ENCODE peak calls at places on chromosome 2, in eight cellular contexts. U is K562, W is Panc1, Z is upper lobe of left lung, L is HepG2, K is GM23338, E is GM12878, D is HCT116. S is an unnamed sample.

GRCh38 chr2:70161069-70161534 is 29.7 kb downstream of the C2orf42 start:
- ATAC-seq in U (no peak), D (no peak), L (no peak), W (no peak), K (peak; percentile 72), E (peak; percentile 95), Z (no peak), S (no peak)

GRCh38 chr2:38130877-38131276 is 54.9 kb upstream of the CYP1B1 start:
- ATAC-seq in U (no peak), K (no peak), D (no peak), E (no peak), L (no peak), Z (no peak), W (no peak), S (no peak)

GRCh38 chr2:111126581-111126980 is 5.9 kb downstream of the BCL2L11 start:
- ATAC-seq in D (no peak), Z (no peak), L (no peak), U (no peak), W (no peak), E (no peak), K (no peak), S (no peak)

GRCh38 chr2:104977958-104978357 is 59.9 kb upstream of the MRPS9 start:
- ATAC-seq in U (no peak), Z (no peak), D (no peak), L (no peak), K (no peak), W (no peak), E (no peak), S (no peak)

GRCh38 chr2:133439281-133439920 is 128.9 kb downstream of the NCKAP5 start:
- ATAC-seq in E (no peak), U (no peak), D (no peak), W (no peak), Z (no peak), L (no peak), K (no peak), S (no peak)

GRCh38 chr2:127608061-127609011 is 37.6 kb upstream of the GPR17 start:
- ATAC-seq in E (no peak), D (no peak), W (peak; percentile 28), Z (no peak), L (peak; percentile 20), K (no peak), U (peak; percentile 31), S (no peak)

GRCh38 chr2:43251171-43251731 is 24.8 kb upstream of the ZFP36L2 start:
- ATAC-seq in E (no peak), W (no peak), L (peak; percentile 55), Z (no peak), K (no peak), D (no peak), U (peak; percentile 60), S (peak; percentile 83)

GRCh38 chr2:7588295-7588694 is 671.1 kb downstream of the RNF144A start:
- ATAC-seq in Z (no peak), K (no peak), U (no peak), D (no peak), L (no peak), W (no peak), E (no peak), S (no peak)

GRCh38 chr2:19409001-19409400 is 50.6 kb upstream of the OSR1 start:
- ATAC-seq in L (no peak), Z (no peak), U (no peak), K (no peak), D (no peak), E (no peak), W (no peak), S (no peak)

GRCh38 chr2:227219312-227220105 is 55.1 kb downstream of the COL4A3 start:
- ATAC-seq in L (no peak), D (no peak), W (no peak), U (no peak), Z (no peak), K (no peak), E (no peak), S (no peak)

GRCh38 chr2:79935771-79936657 is 368.5 kb downstream of the LRRTM1 start:
- ATAC-seq in L (peak; percentile 98), E (peak; percentile 94), Z (peak; percentile 82), W (peak; percentile 86), U (peak; percentile 93), K (peak; percentile 99), D (peak; percentile 46), S (no peak)

GRCh38 chr2:117621330-117621729 is 193.2 kb upstream of the DDX18 start:
- ATAC-seq in L (no peak), D (no peak), Z (no peak), U (no peak), W (no peak), K (no peak), E (no peak), S (no peak)

GRCh38 chr2:15832310-15832709 is 108.0 kb upstream of the MYCN start:
- ATAC-seq in L (no peak), U (no peak), K (no peak), E (no peak), D (no peak), Z (no peak), W (no peak), S (no peak)

GRCh38 chr2:29281585-29281984 is 166.4 kb downstream of the CLIP4 start:
- ATAC-seq in U (peak; percentile 37), Z (no peak), W (no peak), D (peak; percentile 67), K (peak; percentile 45), E (no peak), L (no peak), S (peak; percentile 49)

GRCh38 chr2:177187631-177188312 is 24.8 kb upstream of the HNRNPA3 start:
- ATAC-seq in K (no peak), Z (no peak), W (peak; percentile 51), U (peak; percentile 79), E (no peak), L (peak; percentile 83), D (peak; percentile 74), S (no peak)

GRCh38 chr2:108215794-108216211 is 24.0 kb upstream of the SULT1C3 start:
- ATAC-seq in L (peak; percentile 98), D (peak; percentile 90), U (peak; percentile 84), W (peak; percentile 89), Z (no peak), K (peak; percentile 54), E (peak; percentile 44), S (no peak)

GRCh38 chr2:83665154-83665553 is 793.9 kb downstream of the SUCLG1 start:
- ATAC-seq in E (no peak), K (no peak), Z (no peak), U (no peak), W (no peak), D (no peak), L (no peak), S (no peak)

DNA sequence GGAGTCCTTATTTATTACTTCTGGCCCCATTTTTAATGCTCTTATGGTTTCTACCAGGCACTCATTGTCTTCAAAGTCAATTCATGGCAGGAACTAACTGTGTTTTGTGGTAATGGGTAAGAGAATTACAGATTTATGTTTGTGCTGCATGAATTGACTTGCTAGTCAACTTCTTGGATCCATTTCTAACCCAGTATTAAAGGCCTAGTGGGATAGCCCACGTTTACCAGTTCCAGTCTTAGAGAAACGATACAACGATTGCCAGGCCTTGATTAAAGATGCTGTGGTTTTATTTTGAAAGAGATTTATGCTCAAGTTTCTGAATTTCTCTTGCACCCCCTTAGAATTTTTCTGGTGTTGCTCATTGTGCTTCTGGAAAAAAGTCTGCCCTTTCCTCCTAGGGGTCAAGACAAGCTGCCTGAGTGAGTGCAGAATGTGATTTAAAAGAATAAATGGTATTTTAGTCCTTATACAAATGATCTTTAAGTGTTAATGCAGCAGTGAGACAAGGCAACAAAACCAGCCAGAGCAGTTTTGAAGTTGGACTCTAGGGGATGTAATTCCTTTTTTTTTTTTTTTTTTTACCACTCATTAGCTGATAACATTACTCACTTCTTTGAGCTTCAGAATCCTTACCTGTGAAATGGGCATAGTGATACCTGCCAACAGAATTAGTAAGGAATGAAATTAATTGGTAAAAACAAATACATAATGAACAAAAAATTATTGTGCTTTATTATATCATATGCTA is 101.5 kb downstream of the ARHGAP15 start:
- ATAC-seq in L (no peak), D (no peak), E (no peak), U (no peak), W (no peak), K (no peak), Z (no peak), S (no peak)
- TF ChIP-seq CTCF in L (no peak), D (no peak), E (no peak), U (no peak), W (no peak), K (no peak), Z (no peak), S (no peak)

GRCh38 chr2:66578067-66578852 is 143.3 kb downstream of the MEIS1 start:
- ATAC-seq in Z (no peak), L (no peak), D (no peak), W (no peak), K (no peak), U (no peak), E (no peak), S (no peak)
- H3K4me3 ChIP-seq in Z (peak overlapping the region; percentile 60), L (no peak overlapping the region), D (no peak overlapping the region), W (no peak overlapping the region), K (peak overlapping the region; percentile 61), U (no peak overlapping the region), E (no peak overlapping the region), S (peak overlapping the region; percentile 65)

DNA sequence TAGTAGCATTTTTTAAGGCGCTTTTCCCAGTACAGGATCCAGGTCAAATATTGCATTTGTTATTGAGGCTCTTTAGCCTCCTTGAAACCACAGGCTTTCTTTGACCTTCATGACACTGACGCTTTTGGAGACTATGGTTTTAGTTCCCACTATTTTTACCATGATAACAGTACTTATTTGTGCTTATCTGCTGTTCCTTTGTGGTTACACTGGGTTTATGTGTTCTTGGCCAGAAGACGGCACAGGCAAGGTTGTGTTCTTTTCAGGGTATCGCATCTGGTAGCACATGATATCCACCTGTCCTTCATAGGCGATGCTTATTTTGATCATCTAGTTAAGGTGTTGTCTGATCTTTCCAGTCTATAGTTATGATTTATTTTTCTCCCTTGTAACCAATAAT is 16.8 kb upstream of the MBOAT2 start:
- ATAC-seq in L (no peak), U (no peak), E (no peak), D (no peak), W (no peak), Z (no peak), K (no peak), S (no peak)
- TF ChIP-seq POLR2AphosphoS5 in L (no peak), U (no peak), E (no peak), D (no peak), W (no peak), Z (no peak), K (no peak), S (no peak)

GRCh38 chr2:236271851-236272250 is 7.6 kb upstream of the ASB18 start:
- ATAC-seq in K (no peak), L (no peak), D (no peak), U (no peak), E (no peak), Z (no peak), W (no peak), S (no peak)

GRCh38 chr2:236273126-236273525 is 8.9 kb upstream of the ASB18 start:
- ATAC-seq in E (no peak), L (no peak), U (no peak), W (no peak), Z (no peak), D (no peak), K (no peak), S (no peak)
- TF ChIP-seq CTCF in E (no peak), L (no peak), U (no peak), W (no peak), Z (no peak), D (no peak), K (no peak), S (no peak)

GRCh38 chr2:233977296-233977837 is 60.2 kb downstream of the TRPM8 start:
- ATAC-seq in D (no peak), W (peak; percentile 4), E (no peak), L (peak; percentile 39), Z (no peak), U (no peak), K (peak; percentile 67), S (no peak)
- H3K4me3 ChIP-seq in D (no peak overlapping the region), W (no peak overlapping the region), E (no peak overlapping the region), L (no peak overlapping the region), Z (no peak overlapping the region), U (no peak overlapping the region), K (no peak overlapping the region), S (no peak overlapping the region)